ENCODE peak calls at places on chromosomes 11 and 22, in four cellular contexts. One of them, this sample, is unnamed.
A peak's percentile ranks its signal among the peaks of the same experiment; 100 is the strongest.

GRCh38 chr11:78995166-78995565 is 420.5 kb upstream of the NARS2 start:
- DNase-seq in IMR-90: no peak
- DNase-seq in H1: no peak
- DNase-seq in H9: no peak
- DNase-seq in this sample: no peak

GRCh38 chr22:49297286-49297870 is 530.3 kb downstream of the BRD1 start:
- DNase-seq in IMR-90: no peak
- DNase-seq in H1: peak; percentile 34
- DNase-seq in H9: peak; percentile 17
- DNase-seq in this sample: no peak

GRCh38 chr11:15929371-15929801 is 427.0 kb downstream of the SOX6 start:
- DNase-seq in IMR-90: no peak
- DNase-seq in H1: no peak
- DNase-seq in H9: no peak
- DNase-seq in this sample: no peak

GRCh38 chr11:86984701-86985100 is 29.5 kb upstream of the FZD4 start:
- DNase-seq in IMR-90: no peak
- DNase-seq in H1: no peak
- DNase-seq in H9: no peak
- DNase-seq in this sample: no peak

GRCh38 chr11:20775331-20775730 is 105.9 kb downstream of the NELL1 start:
- DNase-seq in IMR-90: no peak
- DNase-seq in H1: no peak
- DNase-seq in H9: no peak
- DNase-seq in this sample: no peak

GRCh38 chr11:23564370-23564769 is 704.1 kb upstream of the CCDC179 start:
- DNase-seq in IMR-90: no peak
- DNase-seq in H1: no peak
- DNase-seq in H9: no peak
- DNase-seq in this sample: peak; percentile 10

GRCh38 chr11:59901306-59901705 is 22.7 kb downstream of the OOSP3 start:
- DNase-seq in IMR-90: no peak
- DNase-seq in H1: no peak
- DNase-seq in H9: no peak
- DNase-seq in this sample: no peak

GRCh38 chr11:114075891-114076441 is 16.5 kb downstream of the ZBTB16 start:
- DNase-seq in IMR-90: peak; percentile 24
- DNase-seq in H1: peak; percentile 72
- DNase-seq in H9: peak; percentile 71
- DNase-seq in this sample: peak; percentile 77

GRCh38 chr22:18048041-18048440 is 23.7 kb upstream of the MICAL3 start:
- DNase-seq in IMR-90: no peak
- DNase-seq in H1: no peak
- DNase-seq in H9: no peak
- DNase-seq in this sample: no peak

GRCh38 chr11:103541186-103541795 is 432.1 kb downstream of the DYNC2H1 start:
- DNase-seq in IMR-90: no peak
- DNase-seq in H1: no peak
- DNase-seq in H9: no peak
- DNase-seq in this sample: peak; percentile 55

GRCh38 chr11:65810046-65810868 is 23.4 kb downstream of the OVOL1 start:
- DNase-seq in IMR-90: no peak
- DNase-seq in H1: no peak
- DNase-seq in H9: no peak
- DNase-seq in this sample: no peak

GRCh38 chr22:28442951-28443876 is 236.4 kb downstream of the TTC28 start:
- DNase-seq in IMR-90: peak; percentile 76
- DNase-seq in H1: peak; percentile 54
- DNase-seq in H9: peak; percentile 79
- DNase-seq in this sample: peak; percentile 91

GRCh38 chr22:26893034-26893710 is 235.8 kb downstream of the MIAT start:
- DNase-seq in IMR-90: no peak
- DNase-seq in H1: peak; percentile 52
- DNase-seq in H9: peak; percentile 41
- DNase-seq in this sample: peak; percentile 23

GRCh38 chr22:36795633-36796032 is 19.7 kb upstream of the IFT27 start:
- DNase-seq in IMR-90: no peak
- DNase-seq in H1: no peak
- DNase-seq in H9: no peak
- DNase-seq in this sample: no peak

GRCh38 chr11:95327273-95327948 is 96.4 kb upstream of the SESN3 start:
- DNase-seq in IMR-90: no peak
- DNase-seq in H1: no peak
- DNase-seq in H9: no peak
- DNase-seq in this sample: peak; percentile 7

GRCh38 chr22:36197065-36197440 is 4.6 kb downstream of the APOL4 start:
- DNase-seq in IMR-90: peak; percentile 70
- DNase-seq in H1: no peak
- DNase-seq in H9: peak; percentile 93
- DNase-seq in this sample: peak; percentile 94

GRCh38 chr11:75280770-75281468 is 40.3 kb downstream of the TPBGL start:
- DNase-seq in IMR-90: no peak
- DNase-seq in H1: no peak
- DNase-seq in H9: no peak
- DNase-seq in this sample: no peak

GRCh38 chr11:88313441-88313840 is 24.1 kb downstream of the CTSC start:
- DNase-seq in IMR-90: peak; percentile 27
- DNase-seq in H1: no peak
- DNase-seq in H9: no peak
- DNase-seq in this sample: no peak

GRCh38 chr11:107840120-107840479 is 18.5 kb downstream of the SLC35F2 start:
- DNase-seq in IMR-90: no peak
- DNase-seq in H1: no peak
- DNase-seq in H9: no peak
- DNase-seq in this sample: no peak

GRCh38 chr11:7020183-7020917 is at the start of the genes NLRP14 and ZNF214:
- DNase-seq in IMR-90: peak; percentile 89
- DNase-seq in H1: peak; percentile 89
- DNase-seq in H9: peak; percentile 98
- DNase-seq in this sample: peak; percentile 98

GRCh38 chr11:83280256-83280655 is 5.9 kb downstream of the CCDC90B start:
- DNase-seq in IMR-90: no peak
- DNase-seq in H1: no peak
- DNase-seq in H9: no peak
- DNase-seq in this sample: no peak

GRCh38 chr11:67055812-67056211 is 835 bp upstream of the RHOD start:
- DNase-seq in IMR-90: peak; percentile 15
- DNase-seq in H1: no peak
- DNase-seq in H9: no peak
- DNase-seq in this sample: no peak

GRCh38 chr11:92977401-92977800 is 8.0 kb downstream of the MTNR1B start:
- DNase-seq in IMR-90: no peak
- DNase-seq in H1: no peak
- DNase-seq in H9: no peak
- DNase-seq in this sample: no peak

GRCh38 chr22:19052941-19053551 is 69.2 kb downstream of the DGCR2 start:
- DNase-seq in IMR-90: no peak
- DNase-seq in H1: no peak
- DNase-seq in H9: no peak
- DNase-seq in this sample: no peak
- H3K56ac ChIP-seq in IMR-90: no peak overlapping the region
- H3K56ac ChIP-seq in H1: no peak overlapping the region
- H3K56ac ChIP-seq in H9: no peak overlapping the region
- H3K56ac ChIP-seq in this sample: no peak overlapping the region

GRCh38 chr11:58796333-58797049 is 48.0 kb downstream of the GLYATL2 start:
- DNase-seq in IMR-90: no peak
- DNase-seq in H1: no peak
- DNase-seq in H9: no peak
- DNase-seq in this sample: peak; percentile 25

GRCh38 chr11:58805065-58805464 is 39.4 kb downstream of the GLYATL2 start:
- DNase-seq in IMR-90: peak; percentile 31
- DNase-seq in H1: no peak
- DNase-seq in H9: no peak
- DNase-seq in this sample: no peak

GRCh38 chr11:58807358-58807757 is 37.1 kb downstream of the GLYATL2 start:
- DNase-seq in IMR-90: no peak
- DNase-seq in H1: no peak
- DNase-seq in H9: no peak
- DNase-seq in this sample: no peak

GRCh38 chr11:58801302-58801701 is 43.2 kb downstream of the GLYATL2 start:
- DNase-seq in IMR-90: no peak
- DNase-seq in H1: no peak
- DNase-seq in H9: no peak
- DNase-seq in this sample: no peak

GRCh38 chr11:58801974-58802545 is 42.4 kb downstream of the GLYATL2 start:
- DNase-seq in IMR-90: no peak
- DNase-seq in H1: no peak
- DNase-seq in H9: no peak
- DNase-seq in this sample: no peak
- H3K56ac ChIP-seq in IMR-90: no peak overlapping the region
- H3K56ac ChIP-seq in H1: no peak overlapping the region
- H3K56ac ChIP-seq in H9: no peak overlapping the region
- H3K56ac ChIP-seq in this sample: no peak overlapping the region

DNA sequence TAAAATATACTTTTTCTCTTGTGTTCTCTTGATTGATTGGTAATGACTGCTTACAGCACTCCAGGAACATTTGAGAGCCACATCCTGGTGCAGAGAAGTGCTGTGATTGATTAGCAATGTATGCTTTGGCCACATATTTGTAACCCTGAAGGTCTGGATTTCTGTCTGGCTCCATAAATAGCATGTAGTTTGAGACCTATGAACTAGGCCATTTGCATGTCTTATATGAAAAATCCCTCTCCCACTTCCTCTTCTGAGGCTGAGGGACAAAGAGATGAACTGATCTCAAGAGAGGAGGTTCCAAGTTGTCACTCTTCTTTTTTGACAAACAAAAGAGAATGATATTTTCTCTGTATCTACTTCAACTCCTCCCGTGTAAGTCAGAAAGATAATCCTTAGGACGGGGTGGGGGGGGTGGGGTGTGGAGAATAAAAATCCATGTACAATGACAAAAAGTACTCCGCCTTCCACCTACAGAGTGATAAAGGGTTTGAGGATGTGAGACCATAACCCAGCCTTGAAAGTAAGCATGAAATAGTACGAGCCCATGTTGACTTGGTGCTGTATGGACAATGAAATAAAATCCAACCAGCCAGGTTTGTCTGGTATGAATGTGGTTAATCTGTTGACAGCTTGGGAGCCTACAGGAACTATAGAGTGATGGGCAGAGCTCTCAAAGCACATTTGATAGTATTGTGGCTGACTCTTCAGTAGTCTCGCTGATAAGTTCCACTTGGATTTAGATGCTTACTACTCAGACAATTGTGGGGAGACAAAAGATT is 49.1 kb upstream of the CD44 start:
- DNase-seq in IMR-90: no peak
- DNase-seq in H1: no peak
- DNase-seq in H9: no peak
- DNase-seq in this sample: no peak
- H3K56ac ChIP-seq in IMR-90: no peak overlapping the region
- H3K56ac ChIP-seq in H1: no peak overlapping the region
- H3K56ac ChIP-seq in H9: no peak overlapping the region
- H3K56ac ChIP-seq in this sample: no peak overlapping the region

DNA sequence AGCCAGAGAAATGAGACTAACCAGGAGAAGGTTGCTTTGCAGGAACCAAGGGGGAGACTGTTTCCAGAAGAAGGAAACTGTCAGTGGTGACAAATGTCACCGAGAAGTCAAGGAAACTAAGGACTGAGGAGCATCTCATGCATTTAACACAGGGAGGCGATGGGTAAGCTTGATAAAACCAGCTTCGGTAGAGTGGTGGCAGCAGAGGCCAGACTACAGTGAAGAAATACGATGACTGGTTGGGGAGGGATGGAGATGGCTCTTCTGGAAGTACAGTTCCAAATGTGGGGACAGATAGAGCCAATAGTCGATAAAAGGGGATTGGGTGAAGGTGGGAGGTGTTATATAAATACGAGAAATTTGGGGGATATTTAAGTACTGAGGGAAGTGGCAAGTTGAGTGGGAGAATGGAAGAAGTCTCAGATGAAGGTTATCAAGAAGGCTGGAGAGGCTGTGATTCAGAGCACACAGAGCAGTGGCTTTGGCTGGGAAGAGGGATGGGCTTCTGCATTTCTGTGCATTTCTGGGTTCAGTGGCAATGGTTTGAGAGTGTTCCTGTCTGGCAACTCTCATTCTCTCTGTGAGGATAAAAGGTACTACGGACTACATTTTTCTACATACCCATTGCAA is 29.2 kb downstream of the SC5D start:
- DNase-seq in IMR-90: peak; percentile 1
- DNase-seq in H1: no peak
- DNase-seq in H9: peak; percentile 67
- DNase-seq in this sample: peak; percentile 79
- H3K56ac ChIP-seq in IMR-90: no peak overlapping the region
- H3K56ac ChIP-seq in H1: no peak overlapping the region
- H3K56ac ChIP-seq in H9: no peak overlapping the region
- H3K56ac ChIP-seq in this sample: no peak overlapping the region

DNA sequence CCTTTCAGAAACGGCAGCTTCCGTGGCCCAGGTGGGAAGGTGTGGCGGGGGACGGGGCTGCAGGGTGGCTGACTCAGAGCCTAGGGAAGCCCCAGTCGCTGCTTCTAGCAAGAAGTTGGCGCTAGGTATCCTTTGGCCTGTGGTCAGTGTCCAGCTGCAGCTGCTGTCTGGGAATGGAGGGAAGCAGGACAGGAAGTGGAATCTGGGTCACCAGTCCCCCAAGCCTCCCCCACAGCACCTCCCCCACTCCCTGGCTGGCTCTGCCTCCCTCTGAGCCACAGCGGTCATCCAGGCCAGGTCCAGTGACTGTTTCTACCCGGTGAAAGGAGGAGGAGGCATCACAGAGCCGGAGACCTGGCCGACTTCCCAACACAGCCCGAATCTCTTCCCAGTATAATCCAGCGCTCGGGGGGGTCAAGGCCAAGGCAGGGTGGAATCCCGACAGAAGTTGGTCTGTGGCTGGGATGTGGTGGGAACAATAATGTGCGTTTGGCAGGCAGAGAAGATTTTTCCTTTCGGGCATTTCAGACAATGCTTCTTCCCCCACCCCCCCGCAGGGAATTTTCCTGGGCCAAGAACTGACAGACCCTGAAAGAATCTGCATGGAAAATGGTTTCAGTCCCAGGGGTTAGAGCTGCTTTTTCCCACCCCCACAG is 45.1 kb downstream of the C11orf96 start:
- DNase-seq in IMR-90: peak; percentile 80
- DNase-seq in H1: no peak
- DNase-seq in H9: no peak
- DNase-seq in this sample: peak; percentile 20
- H3K56ac ChIP-seq in IMR-90: no peak overlapping the region
- H3K56ac ChIP-seq in H1: no peak overlapping the region
- H3K56ac ChIP-seq in H9: no peak overlapping the region
- H3K56ac ChIP-seq in this sample: peak overlapping the region; percentile 50